ENCODE peak calls at places on chromosomes 3 and 15, in seven cellular contexts. P is psoas muscle; C is AG10803; V is MM.1S; T is GM10248; U is CD8-positive, alpha-beta T cell; O is astrocyte. Z is an unnamed sample.

GRCh38 chr3:21310176-21310575 is 440.8 kb downstream of the ZNF385D start:
- DNase-seq in P (no peak), C (no peak), V (no peak), T (no peak), U (no peak), O (no peak), Z (no peak)

GRCh38 chr3:55854395-55854994 is 367.4 kb upstream of the WNT5A start:
- DNase-seq in P (no peak), C (no peak), V (no peak), T (no peak), U (no peak), O (no peak), Z (no peak)

GRCh38 chr15:31223478-31224350 is 102.9 kb upstream of the KLF13 start:
- DNase-seq in P (peak; percentile 63), C (no peak), V (no peak), T (no peak), U (no peak), O (no peak), Z (no peak)

GRCh38 chr15:90813796-90814192 is 54.6 kb upstream of the FURIN start:
- DNase-seq in P (no peak), C (no peak), V (no peak), T (no peak), U (no peak), O (no peak), Z (no peak)

GRCh38 chr3:1823867-1824266 is 274.8 kb upstream of the CNTN4 start:
- DNase-seq in P (no peak), C (no peak), V (no peak), T (no peak), U (no peak), O (no peak), Z (no peak)

GRCh38 chr3:179446501-179446900 is 4.8 kb downstream of the GNB4 start:
- DNase-seq in P (no peak), C (peak; percentile 41), V (peak; percentile 39), T (no peak), U (no peak), O (no peak), Z (no peak)

GRCh38 chr3:55888282-55888855 is 401.3 kb upstream of the WNT5A start:
- DNase-seq in P (no peak), C (no peak), V (no peak), T (no peak), U (no peak), O (no peak), Z (no peak)

GRCh38 chr3:168847293-168847883 is 751.7 kb upstream of the GOLIM4 start:
- DNase-seq in P (no peak), C (peak; percentile 43), V (peak; percentile 66), T (peak; percentile 14), U (no peak), O (peak; percentile 4), Z (no peak)

GRCh38 chr3:119219069-119219468 is 21.6 kb downstream of the B4GALT4 start:
- DNase-seq in P (no peak), C (no peak), V (peak; percentile 13), T (peak; percentile 48), U (no peak), O (no peak), Z (peak; percentile 20)

GRCh38 chr3:16550676-16551341 is 37.3 kb upstream of the RFTN1 start:
- DNase-seq in P (peak; percentile 60), C (peak; percentile 87), V (peak; percentile 69), T (peak; percentile 65), U (peak; percentile 78), O (peak; percentile 70), Z (peak; percentile 43)

GRCh38 chr15:77993374-77993911 is 84.1 kb downstream of the TBC1D2B start:
- DNase-seq in P (no peak), C (no peak), V (no peak), T (no peak), U (no peak), O (no peak), Z (no peak)

GRCh38 chr3:165640970-165641369 is 196.3 kb downstream of the BCHE start:
- DNase-seq in P (no peak), C (no peak), V (no peak), T (no peak), U (no peak), O (no peak), Z (no peak)

GRCh38 chr15:37034392-37034791 is 66.0 kb downstream of the MEIS2 start:
- DNase-seq in P (no peak), C (no peak), V (peak; percentile 22), T (no peak), U (no peak), O (no peak), Z (no peak)

GRCh38 chr3:149575213-149575961 is 82.4 kb downstream of the WWTR1 start:
- DNase-seq in P (peak; percentile 75), C (peak; percentile 94), V (no peak), T (no peak), U (no peak), O (peak; percentile 93), Z (no peak)

GRCh38 chr3:66609660-66610547 is 109.1 kb upstream of the LRIG1 start:
- DNase-seq in P (no peak), C (peak; percentile 43), V (no peak), T (no peak), U (no peak), O (peak; percentile 90), Z (no peak)

GRCh38 chr3:129616713-129617112 is 10.2 kb upstream of the PLXND1 start:
- DNase-seq in P (peak; percentile 59), C (peak; percentile 80), V (no peak), T (peak; percentile 60), U (no peak), O (peak; percentile 41), Z (no peak)

GRCh38 chr3:18546632-18547031 is 121.5 kb upstream of the SATB1 start:
- DNase-seq in P (no peak), C (no peak), V (no peak), T (no peak), U (no peak), O (no peak), Z (no peak)

GRCh38 chr3:120879401-120879800 is 28.6 kb upstream of the STXBP5L start:
- DNase-seq in P (no peak), C (no peak), V (no peak), T (no peak), U (no peak), O (no peak), Z (no peak)

GRCh38 chr3:3705090-3705775 is 94.0 kb upstream of the LRRN1 start:
- DNase-seq in P (no peak), C (no peak), V (no peak), T (no peak), U (no peak), O (peak; percentile 10), Z (no peak)

GRCh38 chr3:98778852-98779379 is 15.8 kb downstream of the ST3GAL6 start:
- DNase-seq in P (no peak), C (peak; percentile 90), V (no peak), T (no peak), U (no peak), O (peak; percentile 99), Z (no peak)

GRCh38 chr15:41695750-41696436 is 35.7 kb downstream of the MGA start:
- DNase-seq in P (no peak), C (no peak), V (no peak), T (peak; percentile 81), U (peak; percentile 56), O (peak; percentile 7), Z (peak; percentile 15)
- TF ChIP-seq CTCF in P (no peak), C (no peak), V (no peak), T (peak; percentile 43), U (peak; percentile 41), O (peak; percentile 39), Z (peak; percentile 63)

GRCh38 chr15:60695713-60696522 is 217.0 kb upstream of the ICE2 start:
- DNase-seq in P (no peak), C (peak; percentile 10), V (no peak), T (no peak), U (no peak), O (peak; percentile 47), Z (peak; percentile 46)
- TF ChIP-seq CTCF in P (no peak), C (no peak), V (no peak), T (no peak), U (no peak), O (no peak), Z (no peak)

DNA sequence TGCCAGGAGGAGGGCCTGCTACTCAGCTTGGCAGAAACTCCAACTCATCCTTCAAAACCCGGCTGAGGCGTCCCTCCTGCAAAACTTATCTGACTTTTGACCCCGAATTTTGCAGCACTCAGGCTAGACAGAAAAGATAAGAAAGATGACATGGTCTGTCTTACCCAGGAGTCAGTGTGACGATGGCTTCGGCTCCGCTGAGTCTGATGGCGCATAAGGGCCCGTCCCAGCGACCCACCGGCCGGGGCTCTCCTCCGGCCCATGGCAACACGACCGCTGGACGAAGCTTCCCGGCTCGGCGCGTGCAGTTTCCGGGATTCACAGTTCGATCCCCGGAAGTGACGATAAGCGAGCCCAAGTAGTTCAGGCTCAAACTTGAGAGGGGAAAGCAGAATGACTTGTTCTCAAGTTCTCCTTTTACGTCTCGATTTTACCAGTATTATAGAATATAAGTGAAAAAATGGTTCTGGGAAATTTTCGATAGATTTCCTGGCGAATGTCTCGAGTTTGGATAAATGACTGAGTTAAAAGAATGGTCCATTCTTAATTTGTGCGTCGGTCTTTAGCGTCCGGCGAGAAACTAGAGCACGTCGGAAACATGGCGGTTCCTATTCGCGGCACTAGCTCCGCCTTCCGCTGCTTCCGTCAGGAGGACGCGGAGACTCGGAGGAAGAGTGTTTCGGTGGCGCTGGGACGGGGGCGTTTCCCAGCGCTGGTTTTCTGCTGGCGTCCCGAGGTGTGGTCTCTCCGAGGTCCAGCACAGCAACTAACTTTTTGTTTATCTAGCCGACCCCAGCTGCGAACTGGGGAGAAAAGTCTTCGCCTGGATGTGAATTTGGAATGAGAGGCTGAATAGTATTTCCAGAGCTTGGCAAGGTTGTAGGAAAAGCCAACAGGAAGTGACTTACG is at the start of gene LSG1:
- DNase-seq in P (peak; percentile 96), C (peak; percentile 95), V (peak; percentile 98), T (peak; percentile 88), U (peak; percentile 91), O (peak; percentile 94), Z (peak; percentile 82)
- TF ChIP-seq CTCF in P (no peak), C (no peak), V (no peak), T (no peak), U (no peak), O (no peak), Z (no peak)

GRCh38 chr3:7669641-7670040 is 808.7 kb downstream of the GRM7 start:
- DNase-seq in P (no peak), C (no peak), V (no peak), T (no peak), U (no peak), O (no peak), Z (no peak)
- TF ChIP-seq CTCF in P (no peak), C (no peak), V (no peak), T (no peak), U (no peak), O (no peak), Z (no peak)